ENCODE peak calls at places on chromosomes 4 and X, in ten cellular contexts. One of them, this sample, is unnamed. For H3K36me3 and H3K27me3, the result is how much of the 10 kb centered on the place peaks cover.

GRCh38 chrX:8971116-8971515 is 62.8 kb downstream of the FAM9B start:
- DNase-seq in fibroblast of lung: peak
- DNase-seq in left ventricle myocardium inferior: no peak
- DNase-seq in brain microvascular endothelial cell: peak
- DNase-seq in upper lobe of right lung: no peak
- DNase-seq in stomach: no peak
- DNase-seq in PC-3: peak
- DNase-seq in pancreas: no peak
- DNase-seq in colonic mucosa: no peak
- DNase-seq in neural progenitor cell: peak
- DNase-seq in this sample: peak

GRCh38 chrX:123489011-123489410 is 243.8 kb downstream of the THOC2 start:
- DNase-seq in fibroblast of lung: peak
- DNase-seq in left ventricle myocardium inferior: no peak
- DNase-seq in brain microvascular endothelial cell: no peak
- DNase-seq in upper lobe of right lung: no peak
- DNase-seq in stomach: no peak
- DNase-seq in PC-3: no peak
- DNase-seq in pancreas: no peak
- DNase-seq in colonic mucosa: no peak
- DNase-seq in neural progenitor cell: no peak
- DNase-seq in this sample: no peak

GRCh38 chrX:31658360-31658759 is 586.5 kb upstream of the FTHL17 start:
- DNase-seq in fibroblast of lung: peak
- DNase-seq in left ventricle myocardium inferior: no peak
- DNase-seq in brain microvascular endothelial cell: no peak
- DNase-seq in upper lobe of right lung: no peak
- DNase-seq in stomach: no peak
- DNase-seq in PC-3: peak
- DNase-seq in pancreas: no peak
- DNase-seq in colonic mucosa: no peak
- DNase-seq in neural progenitor cell: no peak
- DNase-seq in this sample: peak

GRCh38 chrX:51496501-51497291 is at the start of gene NUDT11:
- DNase-seq in fibroblast of lung: peak
- DNase-seq in left ventricle myocardium inferior: peak
- DNase-seq in brain microvascular endothelial cell: peak
- DNase-seq in upper lobe of right lung: peak
- DNase-seq in stomach: peak
- DNase-seq in PC-3: peak
- DNase-seq in pancreas: peak
- DNase-seq in colonic mucosa: peak
- DNase-seq in neural progenitor cell: peak
- DNase-seq in this sample: peak

GRCh38 chr4:147599764-147600163 is 17.4 kb upstream of the TMEM184C start:
- DNase-seq in fibroblast of lung: peak
- DNase-seq in left ventricle myocardium inferior: no peak
- DNase-seq in brain microvascular endothelial cell: no peak
- DNase-seq in upper lobe of right lung: no peak
- DNase-seq in stomach: no peak
- DNase-seq in PC-3: no peak
- DNase-seq in pancreas: no peak
- DNase-seq in colonic mucosa: no peak
- DNase-seq in neural progenitor cell: no peak
- DNase-seq in this sample: no peak

GRCh38 chr4:54271464-54271863 is 42.4 kb downstream of the PDGFRA start:
- DNase-seq in fibroblast of lung: no peak
- DNase-seq in left ventricle myocardium inferior: no peak
- DNase-seq in brain microvascular endothelial cell: no peak
- DNase-seq in upper lobe of right lung: no peak
- DNase-seq in stomach: no peak
- DNase-seq in PC-3: no peak
- DNase-seq in pancreas: no peak
- DNase-seq in colonic mucosa: no peak
- DNase-seq in neural progenitor cell: no peak
- DNase-seq in this sample: no peak

GRCh38 chrX:16643160-16643559 is 6.8 kb upstream of the S100G start:
- DNase-seq in fibroblast of lung: peak
- DNase-seq in left ventricle myocardium inferior: no peak
- DNase-seq in brain microvascular endothelial cell: peak
- DNase-seq in upper lobe of right lung: no peak
- DNase-seq in stomach: no peak
- DNase-seq in PC-3: no peak
- DNase-seq in pancreas: no peak
- DNase-seq in colonic mucosa: no peak
- DNase-seq in neural progenitor cell: no peak
- DNase-seq in this sample: peak

GRCh38 chr4:77959566-77960338 is 97.1 kb downstream of the MRPL1 start:
- DNase-seq in fibroblast of lung: peak
- DNase-seq in left ventricle myocardium inferior: no peak
- DNase-seq in brain microvascular endothelial cell: peak
- DNase-seq in upper lobe of right lung: no peak
- DNase-seq in stomach: no peak
- DNase-seq in PC-3: peak
- DNase-seq in pancreas: no peak
- DNase-seq in colonic mucosa: no peak
- DNase-seq in neural progenitor cell: peak
- DNase-seq in this sample: peak

GRCh38 chr4:25123236-25123635 is 37.0 kb downstream of the SEPSECS start:
- DNase-seq in fibroblast of lung: no peak
- DNase-seq in left ventricle myocardium inferior: no peak
- DNase-seq in brain microvascular endothelial cell: no peak
- DNase-seq in upper lobe of right lung: no peak
- DNase-seq in stomach: no peak
- DNase-seq in PC-3: no peak
- DNase-seq in pancreas: no peak
- DNase-seq in colonic mucosa: no peak
- DNase-seq in neural progenitor cell: no peak
- DNase-seq in this sample: no peak

GRCh38 chrX:38558681-38559080 is 2.7 kb upstream of the TSPAN7 start:
- DNase-seq in fibroblast of lung: no peak
- DNase-seq in left ventricle myocardium inferior: no peak
- DNase-seq in brain microvascular endothelial cell: no peak
- DNase-seq in upper lobe of right lung: no peak
- DNase-seq in stomach: no peak
- DNase-seq in PC-3: no peak
- DNase-seq in pancreas: no peak
- DNase-seq in colonic mucosa: no peak
- DNase-seq in neural progenitor cell: no peak
- DNase-seq in this sample: peak

GRCh38 chr4:78585633-78586032 is 34.1 kb downstream of the ANXA3 start:
- DNase-seq in fibroblast of lung: peak
- DNase-seq in left ventricle myocardium inferior: no peak
- DNase-seq in brain microvascular endothelial cell: no peak
- DNase-seq in upper lobe of right lung: no peak
- DNase-seq in stomach: no peak
- DNase-seq in PC-3: no peak
- DNase-seq in pancreas: no peak
- DNase-seq in colonic mucosa: no peak
- DNase-seq in neural progenitor cell: no peak
- DNase-seq in this sample: no peak

GRCh38 chr4:112031712-112032328 is 113.4 kb upstream of the FAM241A start:
- DNase-seq in fibroblast of lung: peak
- DNase-seq in left ventricle myocardium inferior: no peak
- DNase-seq in brain microvascular endothelial cell: peak
- DNase-seq in upper lobe of right lung: no peak
- DNase-seq in stomach: no peak
- DNase-seq in PC-3: peak
- DNase-seq in pancreas: peak
- DNase-seq in colonic mucosa: peak
- DNase-seq in neural progenitor cell: peak
- DNase-seq in this sample: peak

GRCh38 chrX:43882294-43882681 is at the start of gene MAOB:
- DNase-seq in fibroblast of lung: peak
- DNase-seq in left ventricle myocardium inferior: peak
- DNase-seq in brain microvascular endothelial cell: no peak
- DNase-seq in upper lobe of right lung: peak
- DNase-seq in stomach: peak
- DNase-seq in PC-3: no peak
- DNase-seq in pancreas: no peak
- DNase-seq in colonic mucosa: peak
- DNase-seq in neural progenitor cell: peak
- DNase-seq in this sample: no peak

GRCh38 chr4:72430050-72430449 is 139.0 kb downstream of the ADAMTS3 start:
- DNase-seq in fibroblast of lung: peak
- DNase-seq in left ventricle myocardium inferior: no peak
- DNase-seq in brain microvascular endothelial cell: peak
- DNase-seq in upper lobe of right lung: no peak
- DNase-seq in stomach: no peak
- DNase-seq in PC-3: peak
- DNase-seq in pancreas: no peak
- DNase-seq in colonic mucosa: peak
- DNase-seq in neural progenitor cell: no peak
- DNase-seq in this sample: peak

GRCh38 chr4:104487105-104487504 is 7.6 kb downstream of the CXXC4 start:
- DNase-seq in fibroblast of lung: peak
- DNase-seq in left ventricle myocardium inferior: no peak
- DNase-seq in brain microvascular endothelial cell: no peak
- DNase-seq in upper lobe of right lung: no peak
- DNase-seq in stomach: no peak
- DNase-seq in PC-3: no peak
- DNase-seq in pancreas: peak
- DNase-seq in colonic mucosa: no peak
- DNase-seq in neural progenitor cell: no peak
- DNase-seq in this sample: no peak

GRCh38 chr4:3760833-3761232 is 5.4 kb upstream of the ADRA2C start:
- DNase-seq in fibroblast of lung: no peak
- DNase-seq in left ventricle myocardium inferior: no peak
- DNase-seq in brain microvascular endothelial cell: no peak
- DNase-seq in upper lobe of right lung: no peak
- DNase-seq in stomach: no peak
- DNase-seq in PC-3: no peak
- DNase-seq in pancreas: no peak
- DNase-seq in colonic mucosa: no peak
- DNase-seq in neural progenitor cell: peak
- DNase-seq in this sample: no peak

GRCh38 chrX:20225488-20225833 is 41.2 kb downstream of the RPS6KA3 start:
- DNase-seq in fibroblast of lung: no peak
- DNase-seq in left ventricle myocardium inferior: no peak
- DNase-seq in brain microvascular endothelial cell: no peak
- DNase-seq in upper lobe of right lung: no peak
- DNase-seq in stomach: no peak
- DNase-seq in PC-3: no peak
- DNase-seq in pancreas: no peak
- DNase-seq in colonic mucosa: no peak
- DNase-seq in neural progenitor cell: no peak
- DNase-seq in this sample: no peak

GRCh38 chr4:150237110-150237852 is 159.0 kb downstream of the DCLK2 start:
- DNase-seq in fibroblast of lung: peak
- DNase-seq in left ventricle myocardium inferior: no peak
- DNase-seq in brain microvascular endothelial cell: peak
- DNase-seq in upper lobe of right lung: no peak
- DNase-seq in stomach: no peak
- DNase-seq in PC-3: peak
- DNase-seq in pancreas: no peak
- DNase-seq in colonic mucosa: no peak
- DNase-seq in neural progenitor cell: no peak
- DNase-seq in this sample: peak

GRCh38 chr4:13953083-13953482 is 325.6 kb upstream of the BOD1L1 start:
- DNase-seq in fibroblast of lung: no peak
- DNase-seq in left ventricle myocardium inferior: no peak
- DNase-seq in brain microvascular endothelial cell: no peak
- DNase-seq in upper lobe of right lung: no peak
- DNase-seq in stomach: no peak
- DNase-seq in PC-3: no peak
- DNase-seq in pancreas: no peak
- DNase-seq in colonic mucosa: no peak
- DNase-seq in neural progenitor cell: peak
- DNase-seq in this sample: no peak
- TF ChIP-seq CTCF in fibroblast of lung: no peak
- TF ChIP-seq CTCF in left ventricle myocardium inferior: no peak
- TF ChIP-seq CTCF in brain microvascular endothelial cell: peak
- TF ChIP-seq CTCF in upper lobe of right lung: no peak
- TF ChIP-seq CTCF in stomach: no peak
- TF ChIP-seq CTCF in PC-3: no peak
- TF ChIP-seq CTCF in pancreas: no peak
- TF ChIP-seq CTCF in colonic mucosa: no peak
- TF ChIP-seq CTCF in neural progenitor cell: no peak
- TF ChIP-seq CTCF in this sample: no peak

DNA sequence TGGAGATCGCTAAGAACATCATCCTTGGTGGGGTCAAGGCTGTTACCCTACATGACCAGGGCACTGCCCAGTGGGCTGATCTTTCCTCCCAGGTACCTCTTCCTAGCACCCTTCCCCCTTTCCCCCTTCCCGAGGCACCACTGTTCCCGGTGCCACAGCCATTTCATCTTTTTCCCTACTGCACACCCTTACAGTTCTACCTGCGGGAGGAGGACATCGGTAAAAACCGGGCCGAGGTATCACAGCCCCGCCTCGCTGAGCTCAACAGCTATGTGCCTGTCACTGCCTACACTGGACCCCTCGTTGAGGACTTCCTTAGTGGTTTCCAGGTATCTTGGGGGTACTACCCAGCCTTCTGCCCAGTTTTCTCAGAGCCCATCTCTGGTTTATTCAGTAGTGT is 5.7 kb downstream of the UBA1 start:
- DNase-seq in fibroblast of lung: no peak
- DNase-seq in left ventricle myocardium inferior: no peak
- DNase-seq in brain microvascular endothelial cell: no peak
- DNase-seq in upper lobe of right lung: no peak
- DNase-seq in stomach: no peak
- DNase-seq in PC-3: no peak
- DNase-seq in pancreas: no peak
- DNase-seq in colonic mucosa: no peak
- DNase-seq in neural progenitor cell: no peak
- DNase-seq in this sample: no peak
- H3K36me3 ChIP-seq in fibroblast of lung: under half
- H3K36me3 ChIP-seq in left ventricle myocardium inferior: half or more
- H3K36me3 ChIP-seq in brain microvascular endothelial cell: half or more
- H3K36me3 ChIP-seq in upper lobe of right lung: half or more
- H3K36me3 ChIP-seq in stomach: half or more
- H3K36me3 ChIP-seq in PC-3: half or more
- H3K36me3 ChIP-seq in pancreas: under half
- H3K36me3 ChIP-seq in colonic mucosa: under half
- H3K36me3 ChIP-seq in neural progenitor cell: under half
- H3K36me3 ChIP-seq in this sample: under half

DNA sequence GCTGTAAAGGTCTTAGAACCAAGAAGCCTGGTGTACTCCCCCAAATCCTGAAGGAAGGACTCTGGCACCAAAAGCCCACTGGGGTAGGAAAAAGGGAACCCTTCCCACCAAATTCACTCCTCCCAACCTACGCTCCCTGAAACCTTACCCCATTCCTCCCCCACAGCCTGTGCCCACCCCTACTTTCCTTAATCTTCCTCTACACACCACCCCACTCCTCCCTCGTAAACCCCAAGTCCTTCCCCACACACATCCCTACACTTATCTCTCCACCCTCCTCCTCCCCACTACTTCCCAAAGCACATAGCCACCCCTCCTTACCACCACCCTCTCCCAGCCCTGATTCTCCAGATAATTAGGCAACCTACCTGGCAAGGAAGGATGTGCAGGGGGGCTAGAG is 1.7 kb downstream of the ZMYM3 start:
- DNase-seq in fibroblast of lung: no peak
- DNase-seq in left ventricle myocardium inferior: no peak
- DNase-seq in brain microvascular endothelial cell: no peak
- DNase-seq in upper lobe of right lung: no peak
- DNase-seq in stomach: no peak
- DNase-seq in PC-3: no peak
- DNase-seq in pancreas: no peak
- DNase-seq in colonic mucosa: no peak
- DNase-seq in neural progenitor cell: no peak
- DNase-seq in this sample: no peak
- H3K27me3 ChIP-seq in fibroblast of lung: under half
- H3K27me3 ChIP-seq in left ventricle myocardium inferior: under half
- H3K27me3 ChIP-seq in brain microvascular endothelial cell: under half
- H3K27me3 ChIP-seq in upper lobe of right lung: under half
- H3K27me3 ChIP-seq in stomach: under half
- H3K27me3 ChIP-seq in PC-3: under half
- H3K27me3 ChIP-seq in pancreas: under half
- H3K27me3 ChIP-seq in colonic mucosa: under half
- H3K27me3 ChIP-seq in neural progenitor cell: under half
- H3K27me3 ChIP-seq in this sample: under half

GRCh38 chr4:95835672-95836071 is 4.2 kb upstream of the PDHA2 start:
- DNase-seq in fibroblast of lung: no peak
- DNase-seq in left ventricle myocardium inferior: no peak
- DNase-seq in brain microvascular endothelial cell: no peak
- DNase-seq in upper lobe of right lung: no peak
- DNase-seq in stomach: no peak
- DNase-seq in PC-3: peak
- DNase-seq in pancreas: no peak
- DNase-seq in colonic mucosa: no peak
- DNase-seq in neural progenitor cell: peak
- DNase-seq in this sample: peak
- TF ChIP-seq CTCF in fibroblast of lung: no peak
- TF ChIP-seq CTCF in left ventricle myocardium inferior: peak
- TF ChIP-seq CTCF in brain microvascular endothelial cell: peak
- TF ChIP-seq CTCF in upper lobe of right lung: peak
- TF ChIP-seq CTCF in stomach: no peak
- TF ChIP-seq CTCF in PC-3: peak
- TF ChIP-seq CTCF in pancreas: no peak
- TF ChIP-seq CTCF in colonic mucosa: no peak
- TF ChIP-seq CTCF in neural progenitor cell: peak
- TF ChIP-seq CTCF in this sample: peak

This sample was measured in bronchial epithelial cell.